ENCODE peak calls at places on chromosomes 3 and 15, in eight cellular contexts. One of them, this sample, is unnamed.

GRCh38 chr3:36257117-36257516 is 123.2 kb upstream of the STAC start:
- DNase-seq in D341Med: no peak
- DNase-seq in germinal center: no peak
- DNase-seq in amniotic stem cell: no peak
- DNase-seq in NT2/D1: no peak
- DNase-seq in stimulated activated CD8-positive, alpha-beta memory T cell treated with anti-CD3 and anti-CD28 coated beads, Interleukin-4, amount 100 ng/mL, for 4 hours: no peak
- DNase-seq in cardiac muscle cell: no peak
- DNase-seq in stomach: no peak
- DNase-seq in this sample: no peak

GRCh38 chr3:46987485-46988401 is 8.3 kb downstream of the NBEAL2 start:
- DNase-seq in D341Med: no peak
- DNase-seq in germinal center: peak
- DNase-seq in amniotic stem cell: no peak
- DNase-seq in NT2/D1: no peak
- DNase-seq in stimulated activated CD8-positive, alpha-beta memory T cell treated with anti-CD3 and anti-CD28 coated beads, Interleukin-4, amount 100 ng/mL, for 4 hours: peak
- DNase-seq in cardiac muscle cell: no peak
- DNase-seq in stomach: peak
- DNase-seq in this sample: no peak

GRCh38 chr3:169619793-169620192 is 43.7 kb downstream of the MECOM start:
- DNase-seq in D341Med: no peak
- DNase-seq in germinal center: no peak
- DNase-seq in amniotic stem cell: no peak
- DNase-seq in NT2/D1: no peak
- DNase-seq in stimulated activated CD8-positive, alpha-beta memory T cell treated with anti-CD3 and anti-CD28 coated beads, Interleukin-4, amount 100 ng/mL, for 4 hours: no peak
- DNase-seq in cardiac muscle cell: no peak
- DNase-seq in stomach: no peak
- DNase-seq in this sample: no peak

GRCh38 chr15:63663906-63664305 is 66.7 kb downstream of the FBXL22 start:
- DNase-seq in D341Med: no peak
- DNase-seq in germinal center: no peak
- DNase-seq in amniotic stem cell: no peak
- DNase-seq in NT2/D1: no peak
- DNase-seq in stimulated activated CD8-positive, alpha-beta memory T cell treated with anti-CD3 and anti-CD28 coated beads, Interleukin-4, amount 100 ng/mL, for 4 hours: no peak
- DNase-seq in cardiac muscle cell: no peak
- DNase-seq in stomach: no peak
- DNase-seq in this sample: no peak

GRCh38 chr3:87225659-87226058 is 1.4 kb upstream of the CHMP2B start:
- DNase-seq in D341Med: no peak
- DNase-seq in germinal center: no peak
- DNase-seq in amniotic stem cell: no peak
- DNase-seq in NT2/D1: no peak
- DNase-seq in stimulated activated CD8-positive, alpha-beta memory T cell treated with anti-CD3 and anti-CD28 coated beads, Interleukin-4, amount 100 ng/mL, for 4 hours: no peak
- DNase-seq in cardiac muscle cell: no peak
- DNase-seq in stomach: no peak
- DNase-seq in this sample: no peak

GRCh38 chr3:43031490-43032216 is 52.5 kb downstream of the GASK1A start:
- DNase-seq in D341Med: no peak
- DNase-seq in germinal center: no peak
- DNase-seq in amniotic stem cell: no peak
- DNase-seq in NT2/D1: no peak
- DNase-seq in stimulated activated CD8-positive, alpha-beta memory T cell treated with anti-CD3 and anti-CD28 coated beads, Interleukin-4, amount 100 ng/mL, for 4 hours: no peak
- DNase-seq in cardiac muscle cell: no peak
- DNase-seq in stomach: no peak
- DNase-seq in this sample: no peak

GRCh38 chr3:174440350-174440716 is 418.8 kb upstream of the NAALADL2 start:
- DNase-seq in D341Med: no peak
- DNase-seq in germinal center: no peak
- DNase-seq in amniotic stem cell: no peak
- DNase-seq in NT2/D1: no peak
- DNase-seq in stimulated activated CD8-positive, alpha-beta memory T cell treated with anti-CD3 and anti-CD28 coated beads, Interleukin-4, amount 100 ng/mL, for 4 hours: no peak
- DNase-seq in cardiac muscle cell: peak
- DNase-seq in stomach: no peak
- DNase-seq in this sample: no peak

GRCh38 chr15:68783226-68784054 is 37.3 kb downstream of the ANP32A start:
- DNase-seq in D341Med: peak
- DNase-seq in germinal center: peak
- DNase-seq in amniotic stem cell: no peak
- DNase-seq in NT2/D1: no peak
- DNase-seq in stimulated activated CD8-positive, alpha-beta memory T cell treated with anti-CD3 and anti-CD28 coated beads, Interleukin-4, amount 100 ng/mL, for 4 hours: peak
- DNase-seq in cardiac muscle cell: peak
- DNase-seq in stomach: peak
- DNase-seq in this sample: peak

GRCh38 chr3:99503350-99503749 is 135.0 kb upstream of the COL8A1 start:
- DNase-seq in D341Med: no peak
- DNase-seq in germinal center: no peak
- DNase-seq in amniotic stem cell: no peak
- DNase-seq in NT2/D1: no peak
- DNase-seq in stimulated activated CD8-positive, alpha-beta memory T cell treated with anti-CD3 and anti-CD28 coated beads, Interleukin-4, amount 100 ng/mL, for 4 hours: no peak
- DNase-seq in cardiac muscle cell: no peak
- DNase-seq in stomach: no peak
- DNase-seq in this sample: no peak

GRCh38 chr3:136377499-136377898 is 127.4 kb downstream of the PCCB start:
- DNase-seq in D341Med: no peak
- DNase-seq in germinal center: no peak
- DNase-seq in amniotic stem cell: no peak
- DNase-seq in NT2/D1: no peak
- DNase-seq in stimulated activated CD8-positive, alpha-beta memory T cell treated with anti-CD3 and anti-CD28 coated beads, Interleukin-4, amount 100 ng/mL, for 4 hours: no peak
- DNase-seq in cardiac muscle cell: no peak
- DNase-seq in stomach: no peak
- DNase-seq in this sample: no peak

This sample was measured in Panc1.